ENCODE peak calls at places on chromosomes 5 and 9, in four cellular contexts. One of them, this sample, is unnamed.

GRCh38 chr5:141359790-141360426 is at the start of gene PCDHGB2:
- DNase-seq in Peyer's patch: no peak
- DNase-seq in Karpas-422: peak
- DNase-seq in iPS DF 6.9: no peak
- DNase-seq in this sample: peak

GRCh38 chr5:143569722-143570567 is 166.5 kb upstream of the NR3C1 start:
- DNase-seq in Peyer's patch: no peak
- DNase-seq in Karpas-422: no peak
- DNase-seq in iPS DF 6.9: no peak
- DNase-seq in this sample: no peak

GRCh38 chr5:1881731-1882336 is 891 bp downstream of the IRX4 start:
- DNase-seq in Peyer's patch: no peak
- DNase-seq in Karpas-422: no peak
- DNase-seq in iPS DF 6.9: no peak
- DNase-seq in this sample: no peak

GRCh38 chr5:92309336-92309991 is 926.3 kb upstream of the ARRDC3 start:
- DNase-seq in Peyer's patch: no peak
- DNase-seq in Karpas-422: peak
- DNase-seq in iPS DF 6.9: no peak
- DNase-seq in this sample: no peak

GRCh38 chr5:142484821-142485387 is 160.1 kb upstream of the SPRY4 start:
- DNase-seq in Peyer's patch: no peak
- DNase-seq in Karpas-422: no peak
- DNase-seq in iPS DF 6.9: no peak
- DNase-seq in this sample: no peak

GRCh38 chr5:59090323-59090722 is 507.4 kb downstream of the RAB3C start:
- DNase-seq in Peyer's patch: no peak
- DNase-seq in Karpas-422: no peak
- DNase-seq in iPS DF 6.9: no peak
- DNase-seq in this sample: no peak

GRCh38 chr9:134591573-134591981 is 50.0 kb upstream of the COL5A1 start:
- DNase-seq in Peyer's patch: no peak
- DNase-seq in Karpas-422: no peak
- DNase-seq in iPS DF 6.9: no peak
- DNase-seq in this sample: no peak

GRCh38 chr9:16824545-16825041 is 45.9 kb downstream of the BNC2 start:
- DNase-seq in Peyer's patch: no peak
- DNase-seq in Karpas-422: no peak
- DNase-seq in iPS DF 6.9: no peak
- DNase-seq in this sample: no peak

GRCh38 chr5:170861855-170862766 is at the start of gene RANBP17:
- DNase-seq in Peyer's patch: no peak
- DNase-seq in Karpas-422: no peak
- DNase-seq in iPS DF 6.9: peak
- DNase-seq in this sample: no peak

GRCh38 chr5:104179057-104179456 is 616.5 kb upstream of the NUDT12 start:
- DNase-seq in Peyer's patch: no peak
- DNase-seq in Karpas-422: peak
- DNase-seq in iPS DF 6.9: peak
- DNase-seq in this sample: no peak

GRCh38 chr9:14313951-14314423 is at the start of gene NFIB:
- DNase-seq in Peyer's patch: no peak
- DNase-seq in Karpas-422: no peak
- DNase-seq in iPS DF 6.9: no peak
- DNase-seq in this sample: no peak

GRCh38 chr5:68273717-68274409 is 58.3 kb downstream of the PIK3R1 start:
- DNase-seq in Peyer's patch: no peak
- DNase-seq in Karpas-422: no peak
- DNase-seq in iPS DF 6.9: no peak
- DNase-seq in this sample: no peak

GRCh38 chr9:116501871-116502270 is 185.2 kb upstream of the TRIM32 start:
- DNase-seq in Peyer's patch: no peak
- DNase-seq in Karpas-422: no peak
- DNase-seq in iPS DF 6.9: no peak
- DNase-seq in this sample: no peak

GRCh38 chr5:106174903-106175302 is 1495.8 kb downstream of the EFNA5 start:
- DNase-seq in Peyer's patch: no peak
- DNase-seq in Karpas-422: no peak
- DNase-seq in iPS DF 6.9: no peak
- DNase-seq in this sample: no peak

GRCh38 chr5:173233347-173234128 is 1.5 kb downstream of the NKX2-5 start:
- DNase-seq in Peyer's patch: no peak
- DNase-seq in Karpas-422: no peak
- DNase-seq in iPS DF 6.9: no peak
- DNase-seq in this sample: no peak

GRCh38 chr5:173235499-173236394 is 741 bp upstream of the NKX2-5 start:
- DNase-seq in Peyer's patch: no peak
- DNase-seq in Karpas-422: no peak
- DNase-seq in iPS DF 6.9: no peak
- DNase-seq in this sample: no peak

GRCh38 chr5:173231996-173232498 is 3.0 kb downstream of the NKX2-5 start:
- DNase-seq in Peyer's patch: no peak
- DNase-seq in Karpas-422: no peak
- DNase-seq in iPS DF 6.9: no peak
- DNase-seq in this sample: no peak

GRCh38 chr5:173232499-173233346 is 2.3 kb downstream of the NKX2-5 start:
- DNase-seq in Peyer's patch: no peak
- DNase-seq in Karpas-422: no peak
- DNase-seq in iPS DF 6.9: no peak
- DNase-seq in this sample: no peak

DNA sequence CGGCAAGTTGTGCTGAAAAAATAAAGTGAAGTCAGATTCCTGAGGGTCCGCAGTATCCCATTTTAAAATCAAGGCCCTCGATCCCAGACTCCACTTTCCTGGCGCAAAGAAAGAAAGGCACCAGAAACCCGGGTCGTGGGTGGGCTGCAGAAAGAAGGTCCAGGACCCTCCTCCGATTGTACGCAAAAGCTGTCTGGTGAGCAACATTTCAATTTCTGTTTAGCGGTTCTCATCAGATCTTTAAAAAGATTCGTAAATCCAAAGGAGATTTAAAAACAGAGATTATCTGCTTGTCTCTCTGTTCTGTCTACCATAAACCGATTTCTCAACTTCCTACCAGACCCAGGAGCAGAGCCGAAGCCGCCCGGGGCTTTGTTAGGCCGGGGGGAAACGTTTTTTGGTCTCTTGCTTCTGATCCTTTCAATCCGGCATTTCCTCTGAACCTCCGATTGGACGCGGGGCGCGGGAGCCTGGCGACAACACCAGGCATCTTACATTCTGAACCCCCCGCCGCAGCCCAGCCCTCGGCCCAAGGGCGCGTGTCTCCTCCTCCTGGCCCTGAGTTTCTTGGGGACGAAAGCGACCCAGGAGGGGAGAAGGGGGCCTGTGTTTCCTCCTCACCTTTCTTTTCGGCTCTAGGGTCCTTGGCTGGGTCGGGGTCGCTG is 745 bp downstream of the NKX2-5 start:
- DNase-seq in Peyer's patch: no peak
- DNase-seq in Karpas-422: no peak
- DNase-seq in iPS DF 6.9: no peak
- DNase-seq in this sample: no peak
- H3K4me3 ChIP-seq in Peyer's patch: no peak
- H3K4me3 ChIP-seq in Karpas-422: no peak
- H3K4me3 ChIP-seq in iPS DF 6.9: peak
- H3K4me3 ChIP-seq in this sample: no peak

DNA sequence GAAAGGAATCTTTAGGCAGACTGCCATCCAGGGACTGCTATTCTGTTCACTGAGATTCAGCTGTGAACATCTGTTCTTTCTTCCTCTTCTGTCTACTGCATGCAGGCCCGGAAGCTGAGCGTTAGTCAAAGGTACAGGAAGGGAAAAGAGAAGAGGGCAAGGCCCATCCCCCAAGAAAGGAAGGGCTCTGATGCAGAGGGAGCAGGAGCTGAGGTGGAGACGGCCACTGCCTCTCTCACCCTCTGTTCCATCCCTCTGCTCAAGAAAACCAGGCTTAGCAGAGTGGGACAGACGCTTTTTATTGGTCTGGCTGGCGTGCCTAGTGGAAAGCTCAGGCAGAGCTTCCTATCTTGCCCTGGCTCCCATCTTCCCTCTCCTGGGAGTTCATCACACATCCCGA is 57.5 kb downstream of the PFDN1 start:
- DNase-seq in Peyer's patch: no peak
- DNase-seq in Karpas-422: peak
- DNase-seq in iPS DF 6.9: no peak
- DNase-seq in this sample: no peak
- H3K27ac ChIP-seq in Peyer's patch: no peak
- H3K27ac ChIP-seq in Karpas-422: no peak
- H3K27ac ChIP-seq in iPS DF 6.9: no peak
- H3K27ac ChIP-seq in this sample: no peak

DNA sequence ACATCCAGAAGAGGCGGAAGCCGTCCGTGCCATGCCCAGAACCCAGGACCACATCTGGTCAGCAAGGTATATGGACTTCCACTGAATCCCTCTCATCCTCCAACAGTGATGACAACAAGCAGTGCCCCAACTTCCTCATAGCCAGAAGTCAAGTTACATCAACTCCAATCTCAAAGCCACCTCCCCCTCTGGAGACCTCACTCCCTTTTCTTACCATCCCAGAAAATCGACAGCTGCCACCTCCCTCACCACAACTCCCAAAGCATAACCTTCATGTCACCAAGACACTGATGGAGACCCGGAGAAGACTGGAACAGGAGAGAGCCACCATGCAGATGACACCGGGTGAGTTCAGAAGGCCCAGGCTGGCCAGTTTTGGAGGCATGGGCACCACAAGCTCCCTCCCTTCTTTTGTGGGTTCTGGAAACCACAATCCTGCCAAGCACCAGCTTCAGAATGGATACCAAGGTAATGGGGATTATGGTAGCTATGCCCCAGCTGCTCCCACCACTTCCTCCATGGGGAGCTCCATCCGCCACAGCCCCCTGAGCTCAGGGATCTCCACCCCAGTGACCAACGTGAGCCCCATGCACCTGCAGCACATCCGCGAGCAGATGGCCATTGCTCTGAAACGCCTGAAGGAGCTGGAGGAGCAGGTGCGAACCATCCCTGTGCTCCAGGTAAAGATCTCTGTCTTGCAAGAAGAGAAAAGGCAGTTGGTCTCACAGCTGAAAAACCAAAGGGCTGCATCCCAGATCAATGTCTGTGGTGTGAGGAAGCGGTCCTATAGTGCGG is 130.3 kb upstream of the DMRT1 start:
- DNase-seq in Peyer's patch: no peak
- DNase-seq in Karpas-422: no peak
- DNase-seq in iPS DF 6.9: no peak
- DNase-seq in this sample: no peak
- H3K4me3 ChIP-seq in Peyer's patch: no peak
- H3K4me3 ChIP-seq in Karpas-422: no peak
- H3K4me3 ChIP-seq in iPS DF 6.9: no peak
- H3K4me3 ChIP-seq in this sample: no peak

GRCh38 chr5:27612161-27612560 is 573.8 kb upstream of the CDH9 start:
- DNase-seq in Peyer's patch: no peak
- DNase-seq in Karpas-422: no peak
- DNase-seq in iPS DF 6.9: no peak
- DNase-seq in this sample: no peak
- H3K27ac ChIP-seq in Peyer's patch: no peak
- H3K27ac ChIP-seq in Karpas-422: no peak
- H3K27ac ChIP-seq in iPS DF 6.9: no peak
- H3K27ac ChIP-seq in this sample: no peak

GRCh38 chr5:96279796-96280542 is 153.1 kb downstream of the PCSK1 start:
- DNase-seq in Peyer's patch: no peak
- DNase-seq in Karpas-422: no peak
- DNase-seq in iPS DF 6.9: no peak
- DNase-seq in this sample: no peak
- H3K4me3 ChIP-seq in Peyer's patch: no peak
- H3K4me3 ChIP-seq in Karpas-422: no peak
- H3K4me3 ChIP-seq in iPS DF 6.9: no peak
- H3K4me3 ChIP-seq in this sample: no peak

This sample was measured in naive thymus-derived CD4-positive, alpha-beta T cell.